ENCODE peak calls at places on chromosomes 3 and 15, in five cellular contexts. F, Y, C, J and Q are unnamed samples.

GRCh38 chr3:63034106-63034505 is 158.9 kb upstream of the CADPS start:
- DNase-seq in F (no peak), Y (no peak), C (no peak), J (no peak), Q (no peak)

GRCh38 chr3:150613034-150613433 is 9.9 kb downstream of the SELENOT start:
- DNase-seq in F (no peak), Y (no peak), C (no peak), J (no peak), Q (no peak)

GRCh38 chr15:58608129-58608590 is 141.3 kb downstream of the ADAM10 start:
- DNase-seq in F (no peak), Y (no peak), C (no peak), J (peak; percentile 86), Q (no peak)

GRCh38 chr3:185151101-185151958 is 1.5 kb downstream of the C3orf70 start:
- DNase-seq in F (no peak), Y (no peak), C (no peak), J (no peak), Q (no peak)

GRCh38 chr3:114508976-114509375 is 215.1 kb downstream of the TIGIT start:
- DNase-seq in F (no peak), Y (no peak), C (no peak), J (no peak), Q (no peak)

GRCh38 chr15:101099183-101099582 is 152.7 kb downstream of the CHSY1 start:
- DNase-seq in F (no peak), Y (no peak), C (no peak), J (no peak), Q (no peak)

GRCh38 chr3:9178697-9179096 is 70.7 kb downstream of the SRGAP3 start:
- DNase-seq in F (no peak), Y (no peak), C (no peak), J (no peak), Q (no peak)

GRCh38 chr15:59616390-59616789 is 4.8 kb downstream of the GCNT3 start:
- DNase-seq in F (no peak), Y (no peak), C (no peak), J (no peak), Q (no peak)

GRCh38 chr15:52208306-52208946 is 17.2 kb upstream of the GNB5 start:
- DNase-seq in F (no peak), Y (no peak), C (peak; percentile 61), J (peak; percentile 81), Q (peak; percentile 6)

GRCh38 chr3:37987751-37988179 is 2.8 kb upstream of the VILL start:
- DNase-seq in F (peak; percentile 77), Y (no peak), C (no peak), J (no peak), Q (no peak)

GRCh38 chr15:52683585-52683984 is 4.4 kb upstream of the ATOSA start:
- DNase-seq in F (no peak), Y (no peak), C (no peak), J (no peak), Q (no peak)

GRCh38 chr3:183094711-183095110 is 4.6 kb downstream of the MCCC1 start:
- DNase-seq in F (no peak), Y (no peak), C (no peak), J (no peak), Q (no peak)

GRCh38 chr3:125313060-125313635 is 62.0 kb downstream of the ZNF148 start:
- DNase-seq in F (no peak), Y (no peak), C (no peak), J (peak; percentile 47), Q (no peak)

GRCh38 chr3:24454393-24454792 is 40.3 kb downstream of the THRB start:
- DNase-seq in F (no peak), Y (no peak), C (no peak), J (no peak), Q (no peak)

GRCh38 chr3:195096484-195097330 is 174.3 kb downstream of the XXYLT1 start:
- DNase-seq in F (peak; percentile 53), Y (no peak), C (no peak), J (no peak), Q (no peak)

GRCh38 chr3:191070201-191070600 is 128.8 kb upstream of the OSTN start:
- DNase-seq in F (no peak), Y (no peak), C (no peak), J (peak; percentile 84), Q (no peak)

GRCh38 chr15:29556385-29556784 is 265.9 kb downstream of the TJP1 start:
- DNase-seq in F (no peak), Y (no peak), C (no peak), J (peak; percentile 23), Q (no peak)

GRCh38 chr15:35530698-35531097 is 15.3 kb downstream of the DPH6 start:
- DNase-seq in F (no peak), Y (no peak), C (no peak), J (no peak), Q (no peak)

GRCh38 chr3:132469326-132469725 is 52.0 kb downstream of the DNAJC13 start:
- DNase-seq in F (no peak), Y (no peak), C (no peak), J (no peak), Q (no peak)

GRCh38 chr3:113532698-113533533 is 561 bp downstream of the SIDT1 start:
- DNase-seq in F (no peak), Y (no peak), C (no peak), J (no peak), Q (peak; percentile 10)

GRCh38 chr15:56095406-56095805 is 102.0 kb upstream of the NEDD4 start:
- DNase-seq in F (no peak), Y (no peak), C (no peak), J (no peak), Q (no peak)

GRCh38 chr3:129722527-129722926 is 116.1 kb upstream of the PLXND1 start:
- DNase-seq in F (no peak), Y (no peak), C (no peak), J (no peak), Q (no peak)

GRCh38 chr3:112425858-112426750 is 73.2 kb downstream of the BTLA start:
- DNase-seq in F (no peak), Y (no peak), C (no peak), J (no peak), Q (no peak)

GRCh38 chr15:29403778-29404177 is 134.2 kb upstream of the NSMCE3 start:
- DNase-seq in F (no peak), Y (no peak), C (no peak), J (no peak), Q (no peak)

GRCh38 chr3:190701096-190701532 is 161.4 kb downstream of the GMNC start:
- DNase-seq in F (no peak), Y (no peak), C (no peak), J (peak; percentile 75), Q (no peak)

GRCh38 chr15:69593981-69594966 is 141.7 kb downstream of the RPLP1 start:
- DNase-seq in F (peak; percentile 83), Y (peak; percentile 11), C (no peak), J (peak; percentile 50), Q (no peak)

GRCh38 chr3:182284793-182285192 is 508.5 kb upstream of the ATP11B start:
- DNase-seq in F (no peak), Y (no peak), C (no peak), J (no peak), Q (no peak)

GRCh38 chr3:45929042-45929679 is 14.1 kb upstream of the CXCR6 start:
- DNase-seq in F (peak; percentile 87), Y (no peak), C (peak; percentile 30), J (no peak), Q (peak; percentile 16)

GRCh38 chr3:127618891-127619290 is 10.1 kb upstream of the PODXL2 start:
- DNase-seq in F (no peak), Y (no peak), C (no peak), J (no peak), Q (no peak)

GRCh38 chr3:14124223-14124614 is 451 bp downstream of the CHCHD4 start:
- DNase-seq in F (no peak), Y (peak; percentile 51), C (peak; percentile 63), J (peak; percentile 39), Q (peak; percentile 72)

GRCh38 chr3:42856544-42856943 is 19.1 kb downstream of the CYP8B1 start:
- DNase-seq in F (no peak), Y (no peak), C (no peak), J (no peak), Q (no peak)

GRCh38 chr15:39934415-39935044 is 615 bp downstream of the EIF2AK4 start:
- DNase-seq in F (no peak), Y (no peak), C (no peak), J (peak; percentile 29), Q (no peak)